ENCODE peak calls at places on chromosome 7, in ten cellular contexts. C is heart right ventricle; S is effector memory CD8-positive, alpha-beta T cell; R is naive thymus-derived CD8-positive, alpha-beta T cell; O is activated naive CD8-positive, alpha-beta T cell treated with anti-CD3 and anti-CD28 coated beads, Interleukin-2, amount 10 ng/mL, durations not matched to agents 7 days and 5 days; P is left lobe of liver; E is RWPE2; Q is T-cell; V is aorta; L is Right ventricle myocardium inferior. I is an unnamed sample.

GRCh38 chr7:65379318-65379717 is 5.7 kb downstream of the ZNF92 start:
- ATAC-seq in E (peak), Q (no peak), P (no peak), S (no peak), O (no peak), V (no peak), R (no peak), L (no peak), C (no peak), I (no peak)

GRCh38 chr7:84247591-84247990 is 53.0 kb upstream of the SEMA3A start:
- ATAC-seq in C (no peak), P (no peak), Q (no peak), L (no peak), E (peak), V (no peak), R (no peak), S (no peak), O (no peak), I (no peak)

GRCh38 chr7:33705333-33705833 is 200.0 kb upstream of the BMPER start:
- ATAC-seq in P (peak), L (no peak), R (no peak), O (no peak), Q (no peak), V (no peak), E (no peak), C (no peak), S (no peak), I (no peak)

GRCh38 chr7:43454936-43455518 is 127.9 kb upstream of the STK17A start:
- ATAC-seq in V (no peak), R (no peak), S (peak), E (peak), O (no peak), C (no peak), P (peak), Q (no peak), L (no peak), I (no peak)

GRCh38 chr7:36931892-36932291 is 207.6 kb upstream of the AOAH start:
- ATAC-seq in P (no peak), L (no peak), Q (no peak), O (no peak), V (no peak), E (no peak), C (no peak), R (no peak), S (no peak), I (no peak)

GRCh38 chr7:142112086-142112485 is 568 bp downstream of the MGAM2 start:
- ATAC-seq in S (no peak), E (no peak), V (no peak), L (no peak), P (no peak), Q (no peak), O (no peak), C (no peak), R (no peak), I (no peak)

GRCh38 chr7:71026680-71027079 is 105.3 kb upstream of the GALNT17 start:
- ATAC-seq in V (no peak), R (no peak), C (no peak), O (no peak), P (no peak), Q (no peak), E (no peak), L (no peak), S (no peak), I (no peak)

GRCh38 chr7:123209786-123210185 is 10.0 kb upstream of the SLC13A1 start:
- ATAC-seq in O (no peak), S (no peak), Q (no peak), C (peak), L (no peak), P (no peak), E (no peak), R (no peak), V (no peak), I (no peak)

GRCh38 chr7:30657131-30657530 is 25.1 kb downstream of the CRHR2 start:
- ATAC-seq in Q (no peak), O (no peak), E (no peak), C (no peak), R (no peak), L (no peak), S (no peak), P (no peak), V (no peak), I (no peak)

GRCh38 chr7:124191713-124192112 is 158.8 kb upstream of the TMEM229A start:
- ATAC-seq in P (no peak), L (no peak), C (peak), R (no peak), E (no peak), S (no peak), O (no peak), Q (no peak), V (no peak), I (no peak)

GRCh38 chr7:323410-323809 is 33.4 kb downstream of the FOXL3 start:
- ATAC-seq in V (no peak), R (no peak), C (no peak), Q (no peak), O (no peak), E (no peak), P (no peak), L (no peak), S (no peak), I (no peak)

GRCh38 chr7:5302577-5302976 is 19.8 kb downstream of the SLC29A4 start:
- ATAC-seq in Q (no peak), L (no peak), O (no peak), R (no peak), C (no peak), E (peak), S (no peak), V (no peak), P (peak), I (peak)

GRCh38 chr7:55508301-55509011 is 63.8 kb downstream of the VOPP1 start:
- ATAC-seq in S (no peak), E (no peak), L (no peak), V (no peak), Q (no peak), P (no peak), C (no peak), R (no peak), O (no peak), I (no peak)

GRCh38 chr7:234712-235553 is 42.6 kb downstream of the FAM20C start:
- ATAC-seq in P (peak), O (no peak), R (no peak), V (peak), E (peak), Q (no peak), C (peak), L (peak), S (no peak), I (peak)

GRCh38 chr7:66910789-66911188 is 10.2 kb upstream of the TMEM248 start:
- ATAC-seq in C (no peak), L (no peak), V (no peak), Q (no peak), E (no peak), S (no peak), P (peak), O (no peak), R (no peak), I (no peak)

GRCh38 chr7:130483036-130483435 is 8.8 kb upstream of the MEST start:
- ATAC-seq in C (no peak), R (no peak), S (no peak), L (no peak), V (no peak), E (no peak), P (no peak), Q (no peak), O (no peak), I (no peak)

GRCh38 chr7:139075031-139075652 is 34.4 kb downstream of the ZC3HAV1 start:
- ATAC-seq in R (peak), E (peak), L (peak), S (peak), C (peak), P (peak), V (peak), Q (peak), O (peak), I (peak)

GRCh38 chr7:37445064-37445723 is 3.5 kb downstream of the ELMO1 start:
- ATAC-seq in L (no peak), Q (no peak), R (no peak), E (no peak), S (no peak), P (no peak), V (no peak), O (no peak), C (no peak), I (peak)

GRCh38 chr7:130277763-130278643 is 11.3 kb downstream of the CPA2 start:
- ATAC-seq in E (no peak), P (peak), R (no peak), Q (no peak), S (no peak), O (no peak), L (peak), V (peak), C (peak), I (peak)

GRCh38 chr7:44463169-44463808 is 27.2 kb downstream of the NUDCD3 start:
- ATAC-seq in R (no peak), S (no peak), L (no peak), V (no peak), C (peak), Q (no peak), P (no peak), E (no peak), O (no peak), I (no peak)

I was measured in gastroesophageal sphincter.